ENCODE peak calls at places on chromosomes 12 and 14, in four cellular contexts. One of them, this sample, is unnamed.

GRCh38 chr14:50530794-50531193 is 1.6 kb downstream of the MAP4K5 start:
- DNase-seq in K562: no peak
- DNase-seq in GM12878: no peak
- DNase-seq in HL-60: no peak
- DNase-seq in this sample: no peak

GRCh38 chr14:28875937-28876910 is 109.6 kb downstream of the FOXG1 start:
- DNase-seq in HL-60: no peak
- DNase-seq in GM12878: no peak
- DNase-seq in K562: no peak
- DNase-seq in this sample: no peak

GRCh38 chr12:95605087-95605486 is 53.8 kb upstream of the USP44 start:
- DNase-seq in GM12878: no peak
- DNase-seq in HL-60: no peak
- DNase-seq in K562: no peak
- DNase-seq in this sample: no peak

GRCh38 chr12:129830796-129831195 is 73.0 kb downstream of the TMEM132D start:
- DNase-seq in GM12878: no peak
- DNase-seq in K562: no peak
- DNase-seq in HL-60: no peak
- DNase-seq in this sample: no peak

GRCh38 chr14:24095196-24096068 is 1.3 kb downstream of the PCK2 start:
- DNase-seq in GM12878: peak
- DNase-seq in K562: peak
- DNase-seq in HL-60: no peak
- DNase-seq in this sample: peak

GRCh38 chr12:50677858-50678257 is 86.0 kb upstream of the ATF1 start:
- DNase-seq in K562: no peak
- DNase-seq in HL-60: no peak
- DNase-seq in GM12878: no peak
- DNase-seq in this sample: no peak

GRCh38 chr12:52929538-52929937 is 19.4 kb upstream of the KRT18 start:
- DNase-seq in HL-60: no peak
- DNase-seq in GM12878: no peak
- DNase-seq in K562: no peak
- DNase-seq in this sample: no peak

GRCh38 chr14:95562892-95563685 is 28.2 kb downstream of the GLRX5 start:
- DNase-seq in K562: no peak
- DNase-seq in HL-60: no peak
- DNase-seq in GM12878: no peak
- DNase-seq in this sample: no peak

GRCh38 chr12:97545804-97546203 is 83.2 kb downstream of the RMST start:
- DNase-seq in K562: no peak
- DNase-seq in GM12878: no peak
- DNase-seq in HL-60: no peak
- DNase-seq in this sample: no peak

GRCh38 chr12:131783915-131784541 is 44.2 kb upstream of the MMP17 start:
- DNase-seq in HL-60: peak
- DNase-seq in K562: peak
- DNase-seq in GM12878: peak
- DNase-seq in this sample: no peak

GRCh38 chr12:132289356-132290202 is 39.8 kb downstream of the GALNT9 start:
- DNase-seq in GM12878: no peak
- DNase-seq in HL-60: no peak
- DNase-seq in K562: no peak
- DNase-seq in this sample: no peak

GRCh38 chr12:19507823-19508222 is 68.5 kb downstream of the AEBP2 start:
- DNase-seq in HL-60: no peak
- DNase-seq in GM12878: no peak
- DNase-seq in K562: no peak
- DNase-seq in this sample: no peak

GRCh38 chr12:4006743-4007142 is 133.5 kb upstream of the PARP11 start:
- DNase-seq in HL-60: no peak
- DNase-seq in GM12878: no peak
- DNase-seq in K562: no peak
- DNase-seq in this sample: no peak

GRCh38 chr14:60079723-60080122 is 12.0 kb upstream of the PCNX4 start:
- DNase-seq in K562: no peak
- DNase-seq in GM12878: no peak
- DNase-seq in HL-60: no peak
- DNase-seq in this sample: no peak

GRCh38 chr14:63730659-63731058 is 2.8 kb upstream of the SGPP1 start:
- DNase-seq in K562: no peak
- DNase-seq in GM12878: no peak
- DNase-seq in HL-60: no peak
- DNase-seq in this sample: no peak

GRCh38 chr12:117046425-117046824 is 52.8 kb downstream of the TESC start:
- DNase-seq in GM12878: no peak
- DNase-seq in K562: no peak
- DNase-seq in HL-60: no peak
- DNase-seq in this sample: no peak
- TF ChIP-seq POLR2AphosphoS5 in GM12878: no peak
- TF ChIP-seq POLR2AphosphoS5 in K562: no peak
- TF ChIP-seq POLR2AphosphoS5 in HL-60: no peak
- TF ChIP-seq POLR2AphosphoS5 in this sample: no peak

GRCh38 chr12:68953536-68953935 is 20.6 kb upstream of the CPM start:
- DNase-seq in K562: no peak
- DNase-seq in HL-60: no peak
- DNase-seq in GM12878: no peak
- DNase-seq in this sample: no peak
- TF ChIP-seq SPI1 in K562: no peak
- TF ChIP-seq SPI1 in HL-60: no peak
- TF ChIP-seq SPI1 in GM12878: no peak
- TF ChIP-seq SPI1 in this sample: no peak

GRCh38 chr12:46367351-46368029 is 5.1 kb downstream of the SLC38A2 start:
- DNase-seq in HL-60: no peak
- DNase-seq in K562: no peak
- DNase-seq in GM12878: no peak
- DNase-seq in this sample: no peak

GRCh38 chr12:46364300-46364696 is 8.3 kb downstream of the SLC38A2 start:
- DNase-seq in K562: no peak
- DNase-seq in HL-60: no peak
- DNase-seq in GM12878: no peak
- DNase-seq in this sample: no peak

GRCh38 chr12:46366771-46367170 is 5.8 kb downstream of the SLC38A2 start:
- DNase-seq in K562: no peak
- DNase-seq in GM12878: no peak
- DNase-seq in HL-60: no peak
- DNase-seq in this sample: no peak

GRCh38 chr12:46364777-46365580 is 7.6 kb downstream of the SLC38A2 start:
- DNase-seq in K562: no peak
- DNase-seq in HL-60: no peak
- DNase-seq in GM12878: no peak
- DNase-seq in this sample: no peak

GRCh38 chr12:46365951-46366379 is 6.6 kb downstream of the SLC38A2 start:
- DNase-seq in HL-60: no peak
- DNase-seq in GM12878: no peak
- DNase-seq in K562: no peak
- DNase-seq in this sample: no peak
- TF ChIP-seq POLR2AphosphoS5 in HL-60: no peak
- TF ChIP-seq POLR2AphosphoS5 in GM12878: no peak
- TF ChIP-seq POLR2AphosphoS5 in K562: no peak
- TF ChIP-seq POLR2AphosphoS5 in this sample: no peak

GRCh38 chr12:109760031-109760929 is 46.7 kb downstream of the FAM222A start:
- DNase-seq in HL-60: no peak
- DNase-seq in GM12878: no peak
- DNase-seq in K562: no peak
- DNase-seq in this sample: no peak
- TF ChIP-seq SPI1 in HL-60: no peak
- TF ChIP-seq SPI1 in GM12878: no peak
- TF ChIP-seq SPI1 in K562: no peak
- TF ChIP-seq SPI1 in this sample: no peak

GRCh38 chr12:70467908-70468733 is 102.0 kb downstream of the KCNMB4 start:
- DNase-seq in HL-60: peak
- DNase-seq in GM12878: no peak
- DNase-seq in K562: peak
- DNase-seq in this sample: no peak
- TF ChIP-seq POLR2AphosphoS5 in HL-60: no peak
- TF ChIP-seq POLR2AphosphoS5 in GM12878: no peak
- TF ChIP-seq POLR2AphosphoS5 in K562: no peak
- TF ChIP-seq POLR2AphosphoS5 in this sample: no peak

GRCh38 chr14:20563966-20564365 is 3.1 kb upstream of the RNASE9 start:
- DNase-seq in HL-60: no peak
- DNase-seq in GM12878: no peak
- DNase-seq in K562: no peak
- DNase-seq in this sample: no peak
- TF ChIP-seq SPI1 in HL-60: no peak
- TF ChIP-seq SPI1 in GM12878: no peak
- TF ChIP-seq SPI1 in K562: no peak
- TF ChIP-seq SPI1 in this sample: no peak